ENCODE peak calls at places on chromosome 22, in eight cellular contexts. H is spleen, N is uterus, G is suprapubic skin, C is heart left ventricle, A is IMR-90, K is GM12891, R is Peyer's patch. W is an unnamed sample.

GRCh38 chr22:44669725-44670027 is 32.3 kb upstream of the PRR5 start:
- DNase-seq in H (no peak), N (no peak), G (no peak), C (no peak), A (peak; percentile 37), K (no peak), R (no peak), W (peak; percentile 39)

GRCh38 chr22:45704648-45705047 is 33.0 kb downstream of the ATXN10 start:
- DNase-seq in H (no peak), N (no peak), G (no peak), C (no peak), A (no peak), K (no peak), R (no peak), W (no peak)

GRCh38 chr22:17086750-17087149 is 1.9 kb downstream of the IL17RA start:
- DNase-seq in H (peak; percentile 81), N (no peak), G (peak; percentile 54), C (no peak), A (no peak), K (no peak), R (no peak), W (no peak)

GRCh38 chr22:23514317-23515038 is 65.6 kb downstream of the IGLL1 start:
- DNase-seq in H (no peak), N (no peak), G (no peak), C (no peak), A (no peak), K (no peak), R (no peak), W (no peak)

GRCh38 chr22:22037740-22038139 is 55.2 kb upstream of the TOP3B start:
- DNase-seq in H (no peak), N (no peak), G (no peak), C (no peak), A (peak; percentile 91), K (no peak), R (no peak), W (no peak)

GRCh38 chr22:43881091-43882061 is 10.4 kb downstream of the PNPLA5 start:
- DNase-seq in H (peak; percentile 66), N (no peak), G (peak; percentile 53), C (no peak), A (no peak), K (no peak), R (no peak), W (no peak)

GRCh38 chr22:48639896-48640732 is 1187.6 kb downstream of the BRD1 start:
- DNase-seq in H (no peak), N (no peak), G (no peak), C (no peak), A (no peak), K (no peak), R (no peak), W (no peak)

GRCh38 chr22:33792837-33793236 is 127.4 kb downstream of the LARGE1 start:
- DNase-seq in H (no peak), N (peak; percentile 55), G (no peak), C (no peak), A (no peak), K (no peak), R (no peak), W (no peak)

GRCh38 chr22:44682556-44683168 is 19.3 kb upstream of the PRR5 start:
- DNase-seq in H (no peak), N (no peak), G (no peak), C (no peak), A (no peak), K (no peak), R (no peak), W (peak; percentile 35)

GRCh38 chr22:25027959-25028840 is 75.7 kb downstream of the KIAA1671 start:
- DNase-seq in H (no peak), N (peak; percentile 20), G (no peak), C (peak; percentile 45), A (no peak), K (no peak), R (no peak), W (no peak)

GRCh38 chr22:22914726-22915669 is 27.4 kb downstream of the IGLL5 start:
- DNase-seq in H (peak; percentile 61), N (no peak), G (no peak), C (no peak), A (no peak), K (no peak), R (no peak), W (no peak)

GRCh38 chr22:47437110-47437509 is 674.7 kb downstream of the TBC1D22A start:
- DNase-seq in H (no peak), N (no peak), G (no peak), C (no peak), A (no peak), K (no peak), R (no peak), W (no peak)

DNA sequence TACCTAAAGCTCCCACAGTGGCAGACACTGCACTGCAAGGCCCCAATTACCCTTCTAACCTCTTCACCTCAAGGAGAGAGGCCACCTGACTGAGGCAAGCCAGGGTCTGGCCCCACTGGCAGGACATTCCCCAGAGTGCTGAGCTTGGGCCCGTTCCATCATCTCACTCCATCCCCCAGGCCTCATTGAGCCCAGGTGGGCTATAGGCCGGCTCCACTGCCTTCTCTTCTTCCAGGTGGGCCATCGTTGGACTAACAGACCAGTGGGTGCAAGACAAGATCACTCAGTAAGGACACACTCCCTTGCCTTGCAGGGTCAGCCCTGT is 19.1 kb downstream of the CDC45 start:
- DNase-seq in H (no peak), N (no peak), G (no peak), C (no peak), A (no peak), K (no peak), R (no peak), W (no peak)
- TF ChIP-seq POLR2A in H (no peak), N (no peak), G (no peak), C (no peak), A (no peak), K (no peak), R (no peak), W (no peak)

GRCh38 chr22:40081662-40082061 is 86.9 kb downstream of the FAM83F start:
- DNase-seq in H (no peak), N (no peak), G (no peak), C (no peak), A (no peak), K (no peak), R (no peak), W (peak; percentile 16)
- TF ChIP-seq POLR2A in H (no peak), N (no peak), G (no peak), C (no peak), A (no peak), K (no peak), R (no peak), W (no peak)

GRCh38 chr22:30423296-30423958 is 2.1 kb upstream of the MTFP1 start:
- DNase-seq in H (peak; percentile 93), N (peak; percentile 53), G (peak; percentile 87), C (no peak), A (no peak), K (no peak), R (peak; percentile 32), W (peak; percentile 79)
- TF ChIP-seq POLR2A in H (no peak), N (no peak), G (peak; percentile 40), C (peak; percentile 77), A (peak; percentile 78), K (peak; percentile 87), R (peak; percentile 87), W (no peak)

GRCh38 chr22:50507991-50508884 is at the start of gene NCAPH2:
- DNase-seq in H (peak; percentile 99), N (peak; percentile 96), G (peak; percentile 97), C (peak; percentile 97), A (peak; percentile 95), K (peak; percentile 100), R (peak; percentile 94), W (peak; percentile 98)
- TF ChIP-seq POLR2A in H (peak; percentile 64), N (peak; percentile 71), G (no peak), C (peak; percentile 71), A (peak; percentile 57), K (peak; percentile 87), R (peak; percentile 78), W (peak; percentile 67)

DNA sequence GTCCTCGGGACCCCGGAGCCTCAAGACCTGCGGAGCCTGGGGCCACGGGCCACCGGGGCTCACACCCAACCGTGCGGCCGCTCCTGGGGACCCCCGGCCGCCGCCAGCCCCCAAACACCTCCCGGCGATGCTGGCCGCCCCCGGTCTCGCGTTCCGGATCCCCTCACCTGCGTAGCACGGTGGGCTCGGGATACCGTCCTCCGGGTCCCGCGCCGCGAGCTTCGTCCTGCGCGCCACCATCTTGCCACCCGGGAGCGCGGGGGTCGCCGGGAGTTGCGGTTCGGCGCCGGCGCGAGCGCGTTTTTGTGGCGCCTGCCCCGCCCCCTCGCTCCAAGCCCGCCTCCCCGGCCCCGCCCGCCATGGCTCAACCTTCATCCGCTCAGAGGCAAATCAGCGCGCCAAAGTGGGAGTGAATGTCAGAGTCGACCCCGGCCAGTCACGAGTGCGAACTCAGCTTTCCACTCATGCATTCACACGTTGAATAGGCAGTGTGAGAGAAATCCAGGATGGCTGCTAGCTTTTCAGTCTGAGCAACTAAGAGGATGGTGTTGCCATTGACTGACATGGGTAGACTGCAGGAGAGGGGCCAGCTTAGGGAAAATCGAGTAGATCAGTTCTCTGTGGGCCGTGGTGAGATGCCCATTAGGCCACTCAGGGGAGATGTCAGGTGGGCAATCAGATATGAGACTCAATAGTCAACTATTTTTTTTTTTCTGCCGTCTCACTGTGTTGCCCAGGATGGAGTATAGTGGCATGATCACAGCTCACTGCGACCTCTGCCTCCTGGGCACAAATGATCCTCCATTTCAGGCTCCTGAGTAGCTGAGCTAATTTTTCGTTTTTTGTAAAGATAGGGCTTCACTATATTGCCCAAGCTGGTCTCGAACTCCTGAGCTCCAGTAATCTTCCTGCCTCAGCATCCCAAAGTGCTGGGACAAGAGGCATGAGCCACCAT is 28.3 kb downstream of the SERHL2 start:
- DNase-seq in H (peak; percentile 94), N (peak; percentile 75), G (peak; percentile 86), C (peak; percentile 84), A (peak; percentile 59), K (peak; percentile 75), R (peak; percentile 84), W (peak; percentile 90)
- TF ChIP-seq POLR2A in H (no peak), N (peak; percentile 24), G (no peak), C (peak; percentile 61), A (peak; percentile 62), K (peak; percentile 67), R (no peak), W (peak; percentile 41)

DNA sequence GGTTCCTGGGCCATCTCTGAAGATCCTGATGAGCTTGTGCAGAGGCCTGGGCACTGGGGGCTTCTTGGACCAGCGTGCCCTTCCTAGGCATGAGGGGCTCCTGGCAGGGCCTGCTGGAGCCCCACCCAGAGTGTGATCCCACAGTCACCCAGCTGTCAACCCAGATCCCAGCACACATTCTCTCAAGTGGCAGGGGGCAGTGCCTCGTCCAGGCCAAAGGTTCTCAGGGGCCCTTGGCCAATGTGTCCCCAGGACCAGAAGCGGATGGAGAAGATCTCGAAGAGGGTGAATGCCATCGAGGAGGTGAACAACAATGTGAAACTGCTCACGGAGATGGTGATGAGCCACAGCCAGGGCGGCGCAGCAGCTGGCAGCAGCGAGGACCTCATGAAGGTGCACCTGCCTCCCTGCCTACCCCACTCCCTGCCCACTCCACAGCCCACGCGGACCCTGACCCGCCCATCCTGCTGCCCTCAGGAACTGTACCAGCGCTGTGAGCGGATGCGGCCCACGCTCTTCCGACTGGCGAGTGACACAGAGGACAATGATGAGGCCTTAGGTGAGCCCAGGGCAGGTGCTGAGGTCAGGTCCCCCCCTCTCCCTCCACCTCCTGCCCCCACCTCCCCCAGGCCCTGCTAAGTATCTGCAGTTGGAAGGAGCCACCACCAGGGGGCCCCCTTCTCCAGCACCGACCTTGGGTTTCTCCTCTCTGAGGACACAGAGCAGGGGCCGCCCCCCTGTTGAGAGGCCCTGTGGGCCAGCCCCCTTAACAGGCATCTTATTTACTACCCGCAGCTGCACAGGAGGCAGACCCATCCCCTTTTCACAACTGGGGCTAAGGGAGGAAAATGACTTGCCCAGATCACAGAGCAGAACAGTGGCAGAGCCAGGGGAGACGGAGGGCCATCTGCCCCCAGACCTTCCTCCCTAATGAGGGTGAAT is 14.7 kb downstream of the GGA1 start:
- DNase-seq in H (peak; percentile 93), N (peak; percentile 70), G (no peak), C (peak; percentile 61), A (peak; percentile 43), K (peak; percentile 84), R (peak; percentile 80), W (peak; percentile 82)
- TF ChIP-seq POLR2A in H (no peak), N (no peak), G (no peak), C (no peak), A (no peak), K (no peak), R (no peak), W (no peak)